ENCODE peak calls at places on chromosomes 7 and 10, in ten cellular contexts. H is stimulated activated CD4-positive, alpha-beta T cell treated with anti-CD3 and anti-CD28 coated beads, Interleukin-12 subunit alpha, Interleukin-12 subunit beta, amount 100 ng/mL, for 48 hours; B is lower leg skin; Y is T-cell; G is COLO829; X is KG1; E is activated CD8-positive, alpha-beta memory T cell treated with anti-CD3 and anti-CD28 coated beads for 24 hours; W is SK-MEL-5; J is activated T-cell treated with anti-CD3 and anti-CD28 coated beads for 1 hour; T is RPMI8226. S is an unnamed sample.

GRCh38 chr10:5659702-5660528 is 6.5 kb downstream of the ASB13 start:
- DNase-seq in H (no peak), B (peak), Y (no peak), G (no peak), X (peak), E (no peak), W (no peak), J (no peak), T (peak), S (peak)

GRCh38 chr7:44224216-44224950 is 23.6 kb downstream of the YKT6 start:
- DNase-seq in H (no peak), B (no peak), Y (no peak), G (no peak), X (no peak), E (no peak), W (no peak), J (no peak), T (peak), S (no peak)

GRCh38 chr10:87734987-87735827 is 75.5 kb downstream of the PAPSS2 start:
- DNase-seq in H (peak), B (no peak), Y (no peak), G (peak), X (no peak), E (no peak), W (peak), J (no peak), T (peak), S (peak)

GRCh38 chr7:78742694-78743093 is 710.8 kb downstream of the MAGI2 start:
- DNase-seq in H (no peak), B (no peak), Y (no peak), G (no peak), X (no peak), E (no peak), W (no peak), J (no peak), T (no peak), S (peak)

GRCh38 chr10:78700413-78700812 is 368.4 kb upstream of the ZMIZ1 start:
- DNase-seq in H (no peak), B (peak), Y (no peak), G (no peak), X (peak), E (peak), W (no peak), J (no peak), T (no peak), S (no peak)

GRCh38 chr7:79308176-79308575 is 145.3 kb downstream of the MAGI2 start:
- DNase-seq in H (no peak), B (no peak), Y (no peak), G (no peak), X (no peak), E (no peak), W (peak), J (no peak), T (no peak), S (no peak)

GRCh38 chr7:26555971-26556830 is 264.5 kb downstream of the SNX10 start:
- DNase-seq in H (no peak), B (no peak), Y (no peak), G (peak), X (no peak), E (no peak), W (peak), J (no peak), T (no peak), S (peak)

GRCh38 chr10:115092555-115093285 is 445 bp upstream of the ATRNL1 start:
- DNase-seq in H (no peak), B (no peak), Y (no peak), G (no peak), X (no peak), E (peak), W (peak), J (no peak), T (peak), S (peak)

GRCh38 chr10:102420810-102421644 is at the start of gene FBXL15:
- DNase-seq in H (peak), B (peak), Y (peak), G (peak), X (peak), E (peak), W (peak), J (peak), T (peak), S (peak)

GRCh38 chr7:1531979-1532455 is 1.5 kb downstream of the MAFK start:
- DNase-seq in H (no peak), B (peak), Y (peak), G (no peak), X (no peak), E (peak), W (no peak), J (no peak), T (no peak), S (no peak)

GRCh38 chr7:82677064-82677463 is 233.5 kb upstream of the CACNA2D1 start:
- DNase-seq in H (no peak), B (no peak), Y (peak), G (no peak), X (no peak), E (no peak), W (no peak), J (no peak), T (no peak), S (peak)

GRCh38 chr10:99698504-99699080 is 33.3 kb downstream of the COX15 start:
- DNase-seq in H (no peak), B (no peak), Y (no peak), G (no peak), X (no peak), E (no peak), W (peak), J (no peak), T (no peak), S (no peak)